ENCODE peak calls at places on chromosomes 16 and 17, in nine cellular contexts. W is frontal cortex; P is PC-9; T is EL; L is stomach; D is GM13976; X is WTC11; C is NCI-H748 treated with DMSO at 0.1 percent for 48 hours; Y is naive thymus-derived CD4-positive, alpha-beta T cell. H is an unnamed sample.
A peak's percentile ranks its signal among the peaks of the same experiment; 100 is the strongest.

GRCh38 chr16:87382023-87382785 is 1.4 kb downstream of the FBXO31 start:
- DNase-seq in W (no peak), P (no peak), T (no peak), L (no peak), D (no peak), X (no peak), C (no peak), Y (no peak), H (no peak)

GRCh38 chr16:27844826-27845225 is 218.7 kb downstream of the GSG1L start:
- DNase-seq in W (no peak), P (no peak), T (no peak), L (peak; percentile 13), D (no peak), X (peak; percentile 4), C (no peak), Y (no peak), H (no peak)

GRCh38 chr17:78421534-78422266 is 43.3 kb downstream of the PGS1 start:
- DNase-seq in W (peak; percentile 85), P (peak; percentile 47), T (peak; percentile 68), L (peak; percentile 80), D (peak; percentile 89), X (peak; percentile 91), C (peak; percentile 14), Y (peak; percentile 48), H (peak; percentile 80)

GRCh38 chr16:474420-475122 is 49.1 kb downstream of the RAB11FIP3 start:
- DNase-seq in W (no peak), P (no peak), T (no peak), L (no peak), D (no peak), X (no peak), C (no peak), Y (no peak), H (no peak)

GRCh38 chr16:59690216-59690615 is 956.1 kb upstream of the GOT2 start:
- DNase-seq in W (no peak), P (no peak), T (no peak), L (no peak), D (no peak), X (no peak), C (no peak), Y (no peak), H (no peak)

GRCh38 chr17:73718912-73719311 is 74.7 kb upstream of the SDK2 start:
- DNase-seq in W (no peak), P (no peak), T (no peak), L (no peak), D (no peak), X (no peak), C (no peak), Y (no peak), H (no peak)

GRCh38 chr17:32820440-32820839 is 56.5 kb downstream of the MYO1D start:
- DNase-seq in W (no peak), P (no peak), T (no peak), L (no peak), D (no peak), X (no peak), C (no peak), Y (no peak), H (no peak)

GRCh38 chr17:49928126-49928800 is 40.7 kb upstream of the DLX4 start:
- DNase-seq in W (no peak), P (no peak), T (peak; percentile 11), L (no peak), D (no peak), X (no peak), C (no peak), Y (no peak), H (no peak)

GRCh38 chr17:49190932-49191331 is 19.4 kb downstream of the GNGT2 start:
- DNase-seq in W (no peak), P (no peak), T (no peak), L (no peak), D (no peak), X (no peak), C (no peak), Y (no peak), H (no peak)

GRCh38 chr17:50640701-50641338 is 6.1 kb downstream of the ABCC3 start:
- DNase-seq in W (no peak), P (peak; percentile 46), T (peak; percentile 44), L (no peak), D (no peak), X (no peak), C (no peak), Y (no peak), H (no peak)

GRCh38 chr17:3710951-3711383 is 12.7 kb upstream of the HASPIN start:
- DNase-seq in W (no peak), P (peak; percentile 81), T (peak; percentile 77), L (no peak), D (peak; percentile 86), X (no peak), C (no peak), Y (peak; percentile 80), H (peak; percentile 68)

GRCh38 chr17:77163001-77163400 is 22.2 kb downstream of the SEC14L1 start:
- DNase-seq in W (no peak), P (no peak), T (no peak), L (no peak), D (no peak), X (no peak), C (no peak), Y (no peak), H (no peak)

GRCh38 chr17:27920569-27920968 is 27.4 kb upstream of the LYRM9 start:
- DNase-seq in W (no peak), P (no peak), T (no peak), L (no peak), D (no peak), X (no peak), C (no peak), Y (no peak), H (no peak)

GRCh38 chr16:15779664-15780351 is 77.0 kb downstream of the MYH11 start:
- DNase-seq in W (no peak), P (no peak), T (no peak), L (no peak), D (no peak), X (no peak), C (no peak), Y (no peak), H (no peak)

GRCh38 chr17:77392376-77393273 is 251.9 kb downstream of the SEC14L1 start:
- DNase-seq in W (no peak), P (no peak), T (no peak), L (peak; percentile 63), D (no peak), X (peak; percentile 68), C (no peak), Y (no peak), H (no peak)

GRCh38 chr17:50872710-50873424 is 6.7 kb upstream of the TOB1 start:
- DNase-seq in W (no peak), P (no peak), T (peak; percentile 31), L (peak; percentile 48), D (no peak), X (no peak), C (no peak), Y (peak; percentile 41), H (peak; percentile 35)

GRCh38 chr17:72462396-72462795 is 341.6 kb downstream of the SOX9 start:
- DNase-seq in W (no peak), P (no peak), T (no peak), L (no peak), D (no peak), X (no peak), C (no peak), Y (no peak), H (no peak)

GRCh38 chr17:7060165-7060890 is 16.4 kb upstream of the SLC16A11 start:
- DNase-seq in W (no peak), P (peak; percentile 94), T (peak; percentile 60), L (peak; percentile 27), D (no peak), X (no peak), C (no peak), Y (no peak), H (no peak)

GRCh38 chr17:75828051-75828400 is 16.2 kb downstream of the UNC13D start:
- DNase-seq in W (no peak), P (no peak), T (no peak), L (no peak), D (no peak), X (no peak), C (no peak), Y (no peak), H (no peak)

GRCh38 chr17:8004899-8005298 is 2.5 kb downstream of the GUCY2D start:
- DNase-seq in W (no peak), P (no peak), T (peak; percentile 90), L (no peak), D (no peak), X (no peak), C (no peak), Y (no peak), H (no peak)

GRCh38 chr17:81049973-81050551 is 15.1 kb downstream of the BAIAP2 start:
- DNase-seq in W (no peak), P (peak; percentile 96), T (peak; percentile 33), L (peak; percentile 89), D (no peak), X (no peak), C (no peak), Y (no peak), H (no peak)

GRCh38 chr16:75139498-75139897 is 8.8 kb upstream of the ZFP1 start:
- DNase-seq in W (no peak), P (peak; percentile 43), T (no peak), L (no peak), D (no peak), X (no peak), C (no peak), Y (no peak), H (no peak)

GRCh38 chr17:60825351-60825750 is 147.7 kb downstream of the BCAS3 start:
- DNase-seq in W (no peak), P (no peak), T (no peak), L (no peak), D (no peak), X (no peak), C (no peak), Y (no peak), H (no peak)

H was measured in naive thymus-derived CD8-positive, alpha-beta T cell.